ENCODE peak calls at places on chromosomes 16 and 17, in four cellular contexts. I, L, G and Z are unnamed samples.

GRCh38 chr17:42010898-42011516 is 6.2 kb downstream of the DNAJC7 start:
- DNase-seq in I (no peak), L (peak; percentile 60), G (no peak), Z (peak; percentile 50)

GRCh38 chr16:25585526-25585925 is 106.2 kb upstream of the HS3ST4 start:
- DNase-seq in I (no peak), L (no peak), G (no peak), Z (no peak)

GRCh38 chr17:81550830-81551457 is 1.2 kb downstream of the FAAP100 start:
- DNase-seq in I (no peak), L (no peak), G (no peak), Z (no peak)

GRCh38 chr16:79838860-79839259 is 238.3 kb upstream of the MAF start:
- DNase-seq in I (no peak), L (no peak), G (no peak), Z (no peak)

GRCh38 chr17:73156887-73157870 is 7.6 kb upstream of the SSTR2 start:
- DNase-seq in I (no peak), L (peak; percentile 72), G (no peak), Z (no peak)

GRCh38 chr17:46916211-46916610 is 6.7 kb upstream of the GOSR2 start:
- DNase-seq in I (no peak), L (no peak), G (no peak), Z (peak; percentile 5)

GRCh38 chr16:19765860-19766553 is 47.9 kb downstream of the IQCK start:
- DNase-seq in I (no peak), L (no peak), G (no peak), Z (no peak)

GRCh38 chr16:3187798-3188674 is at the start of gene OR1F1:
- DNase-seq in I (peak; percentile 80), L (peak; percentile 88), G (peak; percentile 33), Z (peak; percentile 80)

GRCh38 chr17:67452681-67453554 is 75.8 kb downstream of the PITPNC1 start:
- DNase-seq in I (no peak), L (peak; percentile 23), G (no peak), Z (no peak)

GRCh38 chr17:72360386-72360940 is 239.6 kb downstream of the SOX9 start:
- DNase-seq in I (no peak), L (no peak), G (no peak), Z (no peak)